ENCODE peak calls at places on chromosomes 6 and 20, in six cellular contexts. I is NCI-H748 treated with DMSO at 0.1 percent for 48 hours; K is GM06990; V is activated T-helper 9 cell treated with anti-CD3 and anti-CD28 coated beads, Interleukin-2, amount 50 U/mL, for 16 hours; R is stimulated activated CD4-positive, alpha-beta T cell treated with anti-CD3 and anti-CD28 coated beads, TNF-alpha, amount 100 ng/mL, for 4 hours; T is stomach. Q is an unnamed sample.

GRCh38 chr6:38599261-38599660 is 40.5 kb downstream of the BTBD9 start:
- DNase-seq in R (no peak), K (no peak), V (no peak), T (no peak), I (no peak), Q (no peak)

GRCh38 chr6:44453146-44453545 is 65.6 kb downstream of the CDC5L start:
- DNase-seq in T (no peak), K (no peak), I (no peak), V (no peak), R (no peak), Q (peak; percentile 50)

GRCh38 chr6:12483712-12484111 is 193.6 kb downstream of the EDN1 start:
- DNase-seq in K (peak; percentile 57), V (no peak), I (no peak), R (no peak), T (no peak), Q (peak; percentile 60)

GRCh38 chr20:35772563-35773058 is 796 bp downstream of the PHF20 start:
- DNase-seq in R (no peak), I (no peak), T (no peak), K (no peak), V (no peak), Q (no peak)

GRCh38 chr6:136607932-136608772 is 57.9 kb upstream of the MAP7 start:
- DNase-seq in T (peak; percentile 83), K (peak; percentile 31), I (peak; percentile 68), R (peak; percentile 52), V (peak; percentile 65), Q (peak; percentile 60)

GRCh38 chr20:41340327-41341055 is at the start of gene LPIN3:
- DNase-seq in K (peak; percentile 33), R (peak; percentile 31), T (peak; percentile 94), V (peak; percentile 32), I (peak; percentile 19), Q (peak; percentile 92)

GRCh38 chr6:142014515-142014914 is 118.2 kb upstream of the GJE1 start:
- DNase-seq in I (no peak), V (no peak), K (no peak), T (no peak), R (no peak), Q (peak; percentile 93)

GRCh38 chr6:88477411-88477810 is 311.3 kb upstream of the CNR1 start:
- DNase-seq in I (no peak), V (no peak), T (no peak), R (no peak), K (no peak), Q (peak; percentile 43)

GRCh38 chr6:26215200-26216014 is 128.2 kb downstream of the HFE start:
- DNase-seq in T (no peak), R (no peak), K (no peak), V (no peak), I (no peak), Q (peak; percentile 20)

GRCh38 chr20:63665708-63666107 is 7.6 kb downstream of the RTEL1 start:
- DNase-seq in T (no peak), R (no peak), I (no peak), V (no peak), K (no peak), Q (no peak)

GRCh38 chr6:72616406-72617015 is 5.4 kb upstream of the KCNQ5 start:
- DNase-seq in K (no peak), I (no peak), V (no peak), T (no peak), R (no peak), Q (peak; percentile 77)

GRCh38 chr6:31423550-31423949 is 20.2 kb downstream of the MICA start:
- DNase-seq in R (no peak), V (no peak), T (no peak), I (no peak), K (no peak), Q (no peak)

GRCh38 chr6:142885182-142885867 is 59.7 kb downstream of the HIVEP2 start:
- DNase-seq in T (no peak), I (no peak), V (peak; percentile 34), K (peak; percentile 63), R (peak; percentile 19), Q (peak; percentile 98)

GRCh38 chr6:170243386-170243785 is 47.5 kb downstream of the DLL1 start:
- DNase-seq in K (no peak), R (no peak), V (no peak), T (no peak), I (peak; percentile 58), Q (no peak)

GRCh38 chr6:91132461-91132860 is 545.6 kb upstream of the MAP3K7 start:
- DNase-seq in I (no peak), R (no peak), V (no peak), T (no peak), K (no peak), Q (no peak)

GRCh38 chr6:130453230-130453629 is 87.4 kb downstream of the TMEM200A start:
- DNase-seq in T (no peak), K (no peak), V (no peak), I (no peak), R (no peak), Q (peak; percentile 82)

GRCh38 chr20:57320358-57320757 is 9.2 kb upstream of the SPO11 start:
- DNase-seq in V (no peak), R (no peak), T (no peak), I (no peak), K (no peak), Q (no peak)

GRCh38 chr6:138815797-138816528 is 20.1 kb downstream of the ECT2L start:
- DNase-seq in V (no peak), K (peak; percentile 24), I (peak; percentile 89), R (no peak), T (no peak), Q (peak; percentile 82)

GRCh38 chr20:31698803-31699718 is 23.6 kb downstream of the BCL2L1 start:
- DNase-seq in V (no peak), T (peak; percentile 59), R (no peak), I (no peak), K (peak; percentile 60), Q (peak; percentile 92)

GRCh38 chr20:33132858-33133615 is 34.9 kb upstream of the BPIFA2 start:
- DNase-seq in I (no peak), K (no peak), T (no peak), R (no peak), V (no peak), Q (peak; percentile 5)

GRCh38 chr20:38152175-38153010 is 12.7 kb downstream of the TGM2 start:
- DNase-seq in R (no peak), I (no peak), K (peak; percentile 55), T (peak; percentile 79), V (no peak), Q (peak; percentile 75)

GRCh38 chr20:40223818-40224217 is 465.2 kb downstream of the MAFB start:
- DNase-seq in K (no peak), R (no peak), T (no peak), I (no peak), V (no peak), Q (no peak)

GRCh38 chr20:50980071-50980681 is 21.6 kb downstream of the MOCS3 start:
- DNase-seq in I (no peak), T (no peak), R (no peak), V (no peak), K (no peak), Q (peak; percentile 100)

GRCh38 chr6:113650610-113650979 is 206.6 kb upstream of the MARCKS start:
- DNase-seq in T (no peak), R (no peak), K (no peak), I (no peak), V (no peak), Q (no peak)

GRCh38 chr6:6699741-6700367 is 111.3 kb downstream of the LY86 start:
- DNase-seq in K (no peak), I (peak; percentile 98), V (no peak), R (no peak), T (peak; percentile 86), Q (peak; percentile 96)

GRCh38 chr20:32218156-32218900 is 10.6 kb downstream of the POFUT1 start:
- DNase-seq in V (no peak), R (no peak), T (no peak), K (no peak), I (no peak), Q (no peak)

GRCh38 chr6:35780719-35781118 is at the start of gene CLPSL1:
- DNase-seq in R (no peak), V (no peak), K (no peak), T (no peak), I (no peak), Q (no peak)

GRCh38 chr20:51176846-51177245 is 153.9 kb upstream of the KCNG1 start:
- DNase-seq in I (no peak), T (no peak), K (no peak), V (no peak), R (no peak), Q (peak; percentile 12)

GRCh38 chr6:123564363-123564762 is 72.4 kb downstream of the TRDN start:
- DNase-seq in T (no peak), K (no peak), R (no peak), I (no peak), V (no peak), Q (no peak)

GRCh38 chr6:143591441-143591840 is 79.9 kb upstream of the FUCA2 start:
- DNase-seq in T (no peak), I (no peak), R (no peak), V (no peak), K (no peak), Q (no peak)

GRCh38 chr20:38969708-38970107 is 7.6 kb downstream of the DHX35 start:
- DNase-seq in R (no peak), I (no peak), V (no peak), K (no peak), T (no peak), Q (peak; percentile 17)

GRCh38 chr6:80132942-80133517 is 26.6 kb downstream of the BCKDHB start:
- DNase-seq in V (no peak), R (no peak), I (peak; percentile 71), K (no peak), T (peak; percentile 60), Q (peak; percentile 80)